ENCODE peak calls at places on chromosomes 4 and X, in eight cellular contexts. W is PC-3, C is astrocyte, Q is H1, N is trophoblast cell, Z is psoas muscle, O is A673, U is pancreas. M is an unnamed sample. For H3K4me1, the result is how much of the 10 kb centered on the place peaks cover.

GRCh38 chrX:85698921-85699320 is 319.5 kb upstream of the POF1B start:
- DNase-seq in W (no peak), C (no peak), Q (no peak), N (no peak), Z (no peak), O (no peak), U (no peak), M (no peak)

GRCh38 chrX:44012484-44013096 is 39.4 kb upstream of the NDP start:
- DNase-seq in W (peak), C (peak), Q (no peak), N (peak), Z (peak), O (no peak), U (no peak), M (peak)

GRCh38 chr4:86441175-86441960 is 81.5 kb upstream of the MAPK10 start:
- DNase-seq in W (peak), C (peak), Q (no peak), N (peak), Z (no peak), O (no peak), U (no peak), M (no peak)

GRCh38 chr4:26204911-26205368 is 115.9 kb upstream of the RBPJ start:
- DNase-seq in W (no peak), C (no peak), Q (no peak), N (no peak), Z (peak), O (no peak), U (peak), M (no peak)

GRCh38 chrX:69133561-69134542 is 31.4 kb downstream of the PJA1 start:
- DNase-seq in W (peak), C (peak), Q (no peak), N (peak), Z (no peak), O (peak), U (no peak), M (no peak)

GRCh38 chrX:138759217-138759943 is 47.9 kb upstream of the FGF13 start:
- DNase-seq in W (no peak), C (no peak), Q (no peak), N (no peak), Z (no peak), O (no peak), U (no peak), M (no peak)

GRCh38 chr4:102631616-102632015 is 129.2 kb downstream of the MANBA start:
- DNase-seq in W (no peak), C (no peak), Q (no peak), N (no peak), Z (no peak), O (no peak), U (no peak), M (no peak)

GRCh38 chrX:9878141-9878875 is 88.8 kb upstream of the CLDN34 start:
- DNase-seq in W (no peak), C (no peak), Q (no peak), N (no peak), Z (no peak), O (peak), U (no peak), M (no peak)

GRCh38 chrX:69128573-69128972 is 36.7 kb downstream of the PJA1 start:
- DNase-seq in W (no peak), C (peak), Q (no peak), N (peak), Z (no peak), O (no peak), U (no peak), M (no peak)

GRCh38 chrX:120260369-120260768 is 9.8 kb downstream of the ZBTB33 start:
- DNase-seq in W (no peak), C (no peak), Q (no peak), N (no peak), Z (no peak), O (no peak), U (no peak), M (no peak)

GRCh38 chrX:1592863-1593201 is 1.4 kb downstream of the AKAP17A start:
- DNase-seq in W (no peak), C (no peak), Q (no peak), N (no peak), Z (no peak), O (no peak), U (no peak), M (no peak)

GRCh38 chrX:114650351-114650750 is 66.5 kb downstream of the HTR2C start:
- DNase-seq in W (no peak), C (no peak), Q (no peak), N (peak), Z (no peak), O (no peak), U (no peak), M (no peak)

GRCh38 chr4:12500409-12500808 is 983.7 kb downstream of the RAB28 start:
- DNase-seq in W (no peak), C (no peak), Q (no peak), N (no peak), Z (no peak), O (no peak), U (no peak), M (no peak)

GRCh38 chrX:22024577-22024976 is 7.5 kb upstream of the PHEX start:
- DNase-seq in W (no peak), C (no peak), Q (no peak), N (no peak), Z (no peak), O (no peak), U (no peak), M (no peak)

GRCh38 chrX:114611018-114611619 is 27.2 kb downstream of the HTR2C start:
- DNase-seq in W (peak), C (peak), Q (no peak), N (peak), Z (no peak), O (peak), U (no peak), M (no peak)

GRCh38 chrX:11188664-11189063 is 77.5 kb downstream of the HCCS start:
- DNase-seq in W (peak), C (peak), Q (no peak), N (no peak), Z (no peak), O (no peak), U (no peak), M (no peak)

GRCh38 chrX:141220342-141221008 is 21.8 kb downstream of the SPANXC start:
- DNase-seq in W (peak), C (peak), Q (no peak), N (peak), Z (no peak), O (no peak), U (no peak), M (no peak)

GRCh38 chrX:66602381-66602938 is 36.4 kb downstream of the EDA2R start:
- DNase-seq in W (no peak), C (no peak), Q (no peak), N (no peak), Z (no peak), O (no peak), U (no peak), M (no peak)

GRCh38 chr4:119748853-119749252 is 120.2 kb upstream of the PDE5A start:
- DNase-seq in W (no peak), C (peak), Q (no peak), N (no peak), Z (no peak), O (no peak), U (no peak), M (no peak)

GRCh38 chr4:95142877-95143412 is 385.2 kb downstream of the BMPR1B start:
- DNase-seq in W (no peak), C (no peak), Q (no peak), N (no peak), Z (no peak), O (no peak), U (no peak), M (no peak)

GRCh38 chrX:4240541-4241194 is 527.2 kb upstream of the PRKX start:
- DNase-seq in W (no peak), C (no peak), Q (no peak), N (no peak), Z (no peak), O (peak), U (no peak), M (no peak)

GRCh38 chr4:37365888-37366287 is 121.3 kb downstream of the NWD2 start:
- DNase-seq in W (no peak), C (no peak), Q (no peak), N (no peak), Z (no peak), O (peak), U (no peak), M (no peak)

GRCh38 chr4:87092389-87093141 is 127.9 kb downstream of the KLHL8 start:
- DNase-seq in W (peak), C (peak), Q (no peak), N (peak), Z (peak), O (peak), U (peak), M (peak)

GRCh38 chr4:169314906-169315305 is 44.1 kb upstream of the SH3RF1 start:
- DNase-seq in W (peak), C (peak), Q (no peak), N (no peak), Z (peak), O (peak), U (peak), M (no peak)

GRCh38 chrX:25288676-25289075 is 272.9 kb upstream of the ARX start:
- DNase-seq in W (no peak), C (no peak), Q (no peak), N (no peak), Z (no peak), O (no peak), U (no peak), M (no peak)

GRCh38 chrX:110600745-110601310 is 194.8 kb downstream of the CHRDL1 start:
- DNase-seq in W (peak), C (no peak), Q (no peak), N (no peak), Z (no peak), O (no peak), U (no peak), M (no peak)

GRCh38 chr4:181138116-181138515 is 1105.1 kb upstream of the TENM3 start:
- DNase-seq in W (no peak), C (no peak), Q (no peak), N (no peak), Z (no peak), O (no peak), U (no peak), M (no peak)

GRCh38 chr4:61984260-61984909 is 784.3 kb downstream of the ADGRL3 start:
- DNase-seq in W (no peak), C (no peak), Q (no peak), N (no peak), Z (no peak), O (no peak), U (no peak), M (no peak)

GRCh38 chr4:184287697-184288255 is 70.1 kb upstream of the ENPP6 start:
- DNase-seq in W (peak), C (no peak), Q (no peak), N (peak), Z (no peak), O (peak), U (no peak), M (no peak)
- H3K27ac ChIP-seq in W (peak), C (no peak), Q (no peak), N (no peak), Z (peak), O (no peak), U (no peak), M (no peak)

DNA sequence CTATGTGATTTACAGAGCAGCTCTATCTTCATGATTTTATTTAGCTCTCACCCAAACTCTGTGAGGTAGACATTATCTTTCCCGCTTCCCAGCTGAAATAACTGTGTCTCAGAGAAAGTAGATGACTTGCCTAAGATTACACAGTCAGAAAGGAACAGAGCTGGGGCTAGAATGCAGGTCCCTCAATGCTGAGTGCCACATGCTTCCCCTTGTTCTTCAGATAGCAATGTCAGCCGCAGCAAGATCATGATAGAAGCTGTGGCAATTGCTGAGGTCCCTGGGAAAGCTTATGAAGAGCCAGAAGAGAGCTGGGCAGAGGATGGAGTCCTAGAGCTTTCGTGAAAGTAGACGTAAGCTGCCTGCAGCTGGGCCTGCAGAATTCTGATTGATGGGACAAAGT is 11.1 kb upstream of the GABRE start:
- DNase-seq in W (no peak), C (no peak), Q (no peak), N (no peak), Z (no peak), O (no peak), U (no peak), M (no peak)
- H3K4me1 ChIP-seq in W (under half), C (half or more), Q (under half), N (under half), Z (under half), O (under half), U (under half), M (under half)

GRCh38 chr4:73841243-73841925 is 4.9 kb downstream of the CXCL6 start:
- DNase-seq in W (peak), C (peak), Q (no peak), N (no peak), Z (no peak), O (no peak), U (no peak), M (no peak)

GRCh38 chr4:73839715-73840114 is 3.2 kb downstream of the CXCL6 start:
- DNase-seq in W (peak), C (no peak), Q (no peak), N (no peak), Z (no peak), O (no peak), U (no peak), M (no peak)

GRCh38 chr4:73839071-73839470 is 2.6 kb downstream of the CXCL6 start:
- DNase-seq in W (no peak), C (no peak), Q (no peak), N (no peak), Z (no peak), O (no peak), U (no peak), M (no peak)

GRCh38 chr4:73832651-73833237 is 3.7 kb upstream of the CXCL6 start:
- DNase-seq in W (peak), C (peak), Q (no peak), N (no peak), Z (no peak), O (no peak), U (no peak), M (no peak)

GRCh38 chr4:73836373-73837269 is at the start of gene CXCL6:
- DNase-seq in W (peak), C (no peak), Q (no peak), N (no peak), Z (peak), O (no peak), U (peak), M (no peak)
- H3K4me3 ChIP-seq in W (peak), C (peak), Q (peak), N (peak), Z (peak), O (peak), U (peak), M (peak)

DNA sequence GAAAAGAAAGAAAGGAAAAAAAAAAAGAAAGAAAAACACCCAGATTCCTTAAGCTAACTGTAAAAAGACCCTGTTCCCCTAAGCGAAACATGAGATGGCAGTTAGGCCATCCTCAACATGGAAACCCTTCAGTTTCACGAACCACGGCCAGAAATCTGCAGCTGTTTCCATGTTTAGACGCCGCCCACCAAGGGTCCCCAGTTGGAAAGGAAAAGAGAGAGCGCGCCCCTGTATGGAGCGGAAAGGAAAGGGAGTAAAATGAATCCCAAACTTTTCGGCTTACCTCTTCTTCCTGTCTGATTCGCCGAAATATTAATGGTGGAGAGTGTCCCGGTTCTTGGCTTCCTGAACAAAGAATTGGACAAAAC is 38.3 kb downstream of the MGARP start:
- DNase-seq in W (no peak), C (no peak), Q (no peak), N (no peak), Z (no peak), O (no peak), U (no peak), M (no peak)
- H3K27ac ChIP-seq in W (peak), C (peak), Q (peak), N (no peak), Z (no peak), O (no peak), U (no peak), M (no peak)

GRCh38 chr4:78665216-78665615 is 110.9 kb upstream of the BMP2K start:
- DNase-seq in W (no peak), C (no peak), Q (no peak), N (no peak), Z (no peak), O (no peak), U (no peak), M (no peak)

GRCh38 chr4:78661086-78661690 is 109.6 kb downstream of the ANXA3 start:
- DNase-seq in W (no peak), C (no peak), Q (no peak), N (peak), Z (no peak), O (no peak), U (no peak), M (no peak)

GRCh38 chr4:78660559-78660958 is 109.0 kb downstream of the ANXA3 start:
- DNase-seq in W (no peak), C (no peak), Q (no peak), N (peak), Z (no peak), O (no peak), U (no peak), M (no peak)

GRCh38 chr4:78661923-78662521 is 110.5 kb downstream of the ANXA3 start:
- DNase-seq in W (peak), C (no peak), Q (no peak), N (no peak), Z (no peak), O (no peak), U (no peak), M (no peak)

DNA sequence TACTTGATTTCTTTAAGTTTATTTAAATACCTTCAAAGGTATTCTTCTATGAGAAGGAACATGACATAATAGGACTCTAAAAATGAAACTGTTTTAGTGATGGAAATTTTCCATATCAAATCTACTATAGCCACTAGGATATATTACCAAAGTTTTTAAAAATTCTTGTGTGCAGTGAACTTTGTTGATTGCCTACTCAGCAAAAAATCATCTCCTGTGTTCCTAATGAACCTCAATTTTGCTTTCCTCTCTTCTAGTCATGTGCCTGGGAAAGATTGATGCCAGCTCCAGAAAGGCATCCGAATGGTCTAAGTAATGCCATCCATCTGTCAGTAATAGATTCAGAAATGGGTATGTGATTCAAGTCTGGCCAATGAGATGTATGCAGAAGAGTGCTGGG is 111.1 kb downstream of the ANXA3 start:
- DNase-seq in W (no peak), C (no peak), Q (no peak), N (no peak), Z (no peak), O (no peak), U (no peak), M (no peak)
- H3K4me1 ChIP-seq in W (under half), C (under half), Q (under half), N (under half), Z (under half), O (under half), U (under half), M (under half)

DNA sequence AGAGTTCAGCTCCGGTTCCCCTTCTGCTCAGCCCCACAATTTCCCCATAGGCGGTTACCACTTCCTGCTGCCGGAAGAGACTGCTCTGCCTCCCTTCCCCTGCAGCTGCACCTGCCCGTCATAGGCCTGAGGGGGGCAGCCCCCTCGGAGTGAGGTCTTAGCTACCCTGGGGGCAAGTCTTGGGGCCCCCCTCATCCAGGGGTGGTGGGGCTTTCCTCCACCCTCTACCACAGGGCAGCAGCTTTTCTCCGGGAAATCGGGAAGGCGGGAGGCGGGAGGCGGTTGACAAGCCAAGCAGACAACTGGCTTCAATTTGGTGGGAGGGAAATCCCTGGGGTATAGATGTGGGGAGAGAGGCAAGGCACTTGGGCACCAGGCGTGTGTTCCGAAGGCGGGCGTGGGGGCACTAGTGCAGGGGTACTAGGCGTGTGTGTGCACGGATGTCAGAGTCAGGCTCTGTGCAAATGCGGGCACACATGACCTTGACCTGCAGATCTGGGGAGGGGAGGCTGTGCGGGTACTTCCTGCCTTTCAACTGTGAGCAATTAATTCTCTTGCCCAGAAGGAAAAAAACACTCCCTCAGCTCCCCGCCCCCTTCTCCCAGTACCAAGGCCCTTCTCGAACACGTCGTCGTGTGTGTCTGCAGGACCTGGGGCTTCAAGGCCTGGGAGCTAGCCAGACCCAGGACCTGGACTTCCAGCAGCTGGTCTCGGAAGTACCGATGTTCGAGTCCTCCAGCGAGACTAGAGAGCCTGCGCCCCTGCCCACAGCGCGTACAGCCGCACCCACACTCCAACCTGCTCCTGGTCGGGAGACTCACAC is 1.0 kb upstream of the ARHGAP4 start:
- DNase-seq in W (peak), C (peak), Q (no peak), N (peak), Z (peak), O (peak), U (peak), M (no peak)
- H3K4me3 ChIP-seq in W (peak), C (peak), Q (peak), N (peak), Z (peak), O (peak), U (peak), M (peak)

GRCh38 chr4:88758264-88758663 is 60.6 kb upstream of the NAP1L5 start:
- DNase-seq in W (peak), C (peak), Q (no peak), N (peak), Z (no peak), O (no peak), U (no peak), M (no peak)

GRCh38 chr4:88763075-88763474 is 65.4 kb upstream of the NAP1L5 start:
- DNase-seq in W (no peak), C (no peak), Q (no peak), N (no peak), Z (no peak), O (no peak), U (no peak), M (no peak)

GRCh38 chr4:88759039-88759631 is 61.5 kb upstream of the NAP1L5 start:
- DNase-seq in W (no peak), C (peak), Q (no peak), N (peak), Z (no peak), O (peak), U (no peak), M (no peak)

GRCh38 chr4:88761342-88761741 is 63.7 kb upstream of the NAP1L5 start:
- DNase-seq in W (no peak), C (no peak), Q (no peak), N (no peak), Z (no peak), O (no peak), U (no peak), M (no peak)

GRCh38 chr4:88761861-88762523 is 64.4 kb upstream of the NAP1L5 start:
- DNase-seq in W (no peak), C (no peak), Q (no peak), N (peak), Z (no peak), O (no peak), U (no peak), M (no peak)
- H3K27ac ChIP-seq in W (no peak), C (no peak), Q (no peak), N (peak), Z (no peak), O (no peak), U (no peak), M (no peak)

M was measured in thoracic aorta.